ENCODE peak calls at places on chromosomes 3 and 15, in ten cellular contexts. P, I, V, B, F, J, A, W, T and Q are unnamed samples.

GRCh38 chr3:14796403-14797077 is 22.2 kb upstream of the FGD5 start:
- DNase-seq in P (no peak), I (no peak), V (no peak), B (no peak), F (no peak), J (no peak), A (no peak), W (no peak), T (no peak), Q (no peak)

GRCh38 chr15:75104804-75105557 is 81.6 kb downstream of the PPCDC start:
- DNase-seq in P (no peak), I (peak), V (peak), B (peak), F (no peak), J (no peak), A (peak), W (peak), T (peak), Q (peak)

GRCh38 chr15:51030649-51031316 is 63.9 kb downstream of the TNFAIP8L3 start:
- DNase-seq in P (no peak), I (no peak), V (peak), B (peak), F (no peak), J (no peak), A (peak), W (peak), T (no peak), Q (peak)

GRCh38 chr3:46213201-46213600 is 5.1 kb upstream of the CCR1 start:
- DNase-seq in P (no peak), I (no peak), V (no peak), B (no peak), F (no peak), J (no peak), A (no peak), W (no peak), T (peak), Q (no peak)

GRCh38 chr15:67839929-67840746 is at the start of gene RNU6-1:
- DNase-seq in P (peak), I (peak), V (peak), B (peak), F (peak), J (peak), A (peak), W (peak), T (peak), Q (peak)

GRCh38 chr3:177800565-177800964 is 603.3 kb upstream of the TBL1XR1 start:
- DNase-seq in P (no peak), I (no peak), V (no peak), B (no peak), F (no peak), J (no peak), A (no peak), W (peak), T (no peak), Q (no peak)

GRCh38 chr3:8560608-8561007 is 59.0 kb downstream of the LMCD1 start:
- DNase-seq in P (no peak), I (peak), V (peak), B (no peak), F (no peak), J (no peak), A (peak), W (peak), T (no peak), Q (peak)

GRCh38 chr3:70120360-70120966 is 120.9 kb downstream of the SAMMSON start:
- DNase-seq in P (peak), I (peak), V (peak), B (peak), F (peak), J (no peak), A (peak), W (peak), T (peak), Q (no peak)

GRCh38 chr15:25060472-25060803 is 105.7 kb downstream of the SNRPN start:
- DNase-seq in P (peak), I (no peak), V (no peak), B (no peak), F (no peak), J (no peak), A (no peak), W (no peak), T (no peak), Q (no peak)

GRCh38 chr3:31240894-31241293 is 291.8 kb upstream of the STT3B start:
- DNase-seq in P (no peak), I (no peak), V (no peak), B (no peak), F (no peak), J (no peak), A (no peak), W (no peak), T (no peak), Q (no peak)

GRCh38 chr15:85477730-85478129 is 97.3 kb downstream of the AKAP13 start:
- DNase-seq in P (no peak), I (no peak), V (peak), B (peak), F (no peak), J (no peak), A (peak), W (peak), T (no peak), Q (no peak)

GRCh38 chr3:61094608-61095007 is 156.6 kb downstream of the FHIT start:
- DNase-seq in P (no peak), I (no peak), V (no peak), B (peak), F (no peak), J (no peak), A (peak), W (no peak), T (no peak), Q (no peak)

GRCh38 chr3:61093364-61093763 is 157.9 kb downstream of the FHIT start:
- DNase-seq in P (no peak), I (no peak), V (no peak), B (no peak), F (no peak), J (no peak), A (no peak), W (no peak), T (no peak), Q (no peak)

GRCh38 chr3:61087465-61087864 is 163.8 kb downstream of the FHIT start:
- DNase-seq in P (no peak), I (no peak), V (no peak), B (no peak), F (no peak), J (no peak), A (no peak), W (no peak), T (no peak), Q (no peak)

GRCh38 chr3:61090770-61091169 is 160.5 kb downstream of the FHIT start:
- DNase-seq in P (no peak), I (no peak), V (no peak), B (no peak), F (no peak), J (no peak), A (no peak), W (no peak), T (no peak), Q (no peak)
- TF ChIP-seq CTCF in P (no peak), I (no peak), V (no peak), B (no peak), F (no peak), J (no peak), A (no peak), W (no peak), T (no peak), Q (no peak)

DNA sequence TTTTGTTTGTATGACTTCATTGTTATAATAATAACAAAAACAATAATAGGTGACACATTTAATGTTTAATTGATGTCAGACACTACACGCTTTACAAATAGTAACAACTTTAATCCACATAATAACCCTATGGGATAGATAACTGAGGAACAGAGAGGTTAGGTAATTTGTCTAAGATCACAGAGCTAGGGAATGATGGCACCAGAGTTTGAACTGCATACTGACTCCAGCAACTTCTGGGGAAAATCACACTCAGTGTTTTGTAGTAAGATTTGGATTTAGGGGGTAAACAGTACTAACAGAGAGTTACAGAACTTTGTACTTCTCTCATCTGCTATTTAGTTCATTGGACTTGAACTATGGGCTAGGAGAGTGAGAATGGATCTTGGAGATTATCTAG is 66.0 kb downstream of the CMSS1 start:
- DNase-seq in P (no peak), I (no peak), V (no peak), B (no peak), F (no peak), J (no peak), A (no peak), W (no peak), T (no peak), Q (no peak)
- H3K4me3 ChIP-seq in P (no peak), I (no peak), V (no peak), B (no peak), F (no peak), J (no peak), A (no peak), W (no peak), T (no peak), Q (no peak)

GRCh38 chr15:99015677-99016568 is 8.3 kb upstream of the PGPEP1L start:
- DNase-seq in P (peak), I (no peak), V (no peak), B (no peak), F (no peak), J (no peak), A (no peak), W (no peak), T (peak), Q (no peak)

GRCh38 chr15:99010743-99011142 is 3.2 kb upstream of the PGPEP1L start:
- DNase-seq in P (no peak), I (no peak), V (peak), B (no peak), F (no peak), J (no peak), A (no peak), W (peak), T (no peak), Q (no peak)

GRCh38 chr15:99016680-99017321 is 9.2 kb upstream of the PGPEP1L start:
- DNase-seq in P (no peak), I (no peak), V (no peak), B (peak), F (peak), J (no peak), A (no peak), W (peak), T (peak), Q (peak)

GRCh38 chr15:99017322-99017701 is 9.7 kb upstream of the PGPEP1L start:
- DNase-seq in P (no peak), I (no peak), V (no peak), B (no peak), F (no peak), J (no peak), A (no peak), W (no peak), T (no peak), Q (no peak)

GRCh38 chr15:99014803-99015676 is 7.4 kb upstream of the PGPEP1L start:
- DNase-seq in P (peak), I (peak), V (peak), B (peak), F (peak), J (no peak), A (peak), W (peak), T (peak), Q (no peak)
- TF ChIP-seq CTCF in P (no peak), I (no peak), V (no peak), B (no peak), F (no peak), J (no peak), A (no peak), W (no peak), T (no peak), Q (no peak)

GRCh38 chr3:62371735-62372591 is 1.4 kb downstream of the FEZF2 start:
- DNase-seq in P (no peak), I (no peak), V (no peak), B (no peak), F (no peak), J (no peak), A (no peak), W (no peak), T (no peak), Q (no peak)

GRCh38 chr3:62374375-62374876 is 1.1 kb upstream of the FEZF2 start:
- DNase-seq in P (no peak), I (no peak), V (peak), B (peak), F (no peak), J (no peak), A (peak), W (peak), T (no peak), Q (no peak)

GRCh38 chr3:62373714-62374333 is 474 bp upstream of the FEZF2 start:
- DNase-seq in P (no peak), I (no peak), V (no peak), B (no peak), F (no peak), J (no peak), A (no peak), W (no peak), T (no peak), Q (no peak)

GRCh38 chr3:62372621-62373041 is 719 bp downstream of the FEZF2 start:
- DNase-seq in P (no peak), I (no peak), V (no peak), B (no peak), F (no peak), J (no peak), A (no peak), W (no peak), T (no peak), Q (no peak)

DNA sequence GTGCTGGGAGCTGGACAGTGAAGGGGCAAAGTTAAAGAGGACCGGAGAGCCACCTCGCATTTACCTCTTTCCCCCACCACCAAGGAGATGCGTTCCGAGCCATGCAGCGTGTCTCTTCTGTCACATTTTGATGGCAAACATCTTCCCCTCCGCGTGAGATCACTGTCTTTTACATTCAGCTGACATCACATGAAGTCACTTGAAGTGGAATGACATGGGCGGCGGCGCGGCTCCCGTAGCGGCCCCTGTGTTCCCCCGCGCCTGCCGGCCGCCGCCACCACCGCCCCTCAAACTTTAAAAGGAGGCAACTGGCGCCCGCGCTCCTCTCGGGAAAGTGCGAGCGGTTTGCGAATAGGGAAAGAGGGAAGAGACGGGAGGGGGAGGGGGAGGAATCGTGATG is at the start of gene FEZF2:
- DNase-seq in P (no peak), I (no peak), V (no peak), B (no peak), F (no peak), J (no peak), A (no peak), W (no peak), T (no peak), Q (no peak)
- H3K4me3 ChIP-seq in P (peak), I (peak), V (peak), B (no peak), F (peak), J (peak), A (peak), W (no peak), T (no peak), Q (peak)